ENCODE peak calls at places on chromosome 14, in four cellular contexts. M is K562, I is GM23338, H is HepG2. N is an unnamed sample.

GRCh38 chr14:50055461-50056228 is 60.7 kb downstream of the VCPKMT start:
- DNase-seq in M (no peak), I (peak), H (no peak), N (no peak)

GRCh38 chr14:23653046-23653445 is 16.9 kb downstream of the DHRS2 start:
- DNase-seq in M (no peak), I (no peak), H (no peak), N (no peak)

GRCh38 chr14:88955470-88955869 is 131.0 kb downstream of the TTC8 start:
- DNase-seq in M (no peak), I (no peak), H (no peak), N (no peak)

GRCh38 chr14:59272633-59273032 is 84.2 kb downstream of the DAAM1 start:
- DNase-seq in M (no peak), I (no peak), H (no peak), N (no peak)

GRCh38 chr14:93333631-93334095 is 827 bp upstream of the BTBD7 start:
- DNase-seq in M (no peak), I (no peak), H (no peak), N (no peak)

GRCh38 chr14:104266643-104267575 is 128.5 kb downstream of the KIF26A start:
- DNase-seq in M (no peak), I (no peak), H (no peak), N (no peak)

GRCh38 chr14:33343016-33343415 is 404.3 kb downstream of the NPAS3 start:
- DNase-seq in M (no peak), I (no peak), H (no peak), N (no peak)

GRCh38 chr14:35385042-35385839 is 19.3 kb downstream of the NFKBIA start:
- DNase-seq in M (peak), I (no peak), H (peak), N (peak)

GRCh38 chr14:105919458-105920150 is 393.2 kb downstream of the TMEM121 start:
- DNase-seq in M (no peak), I (no peak), H (no peak), N (no peak)

GRCh38 chr14:104075530-104076151 is 9.9 kb upstream of the ASPG start:
- DNase-seq in M (no peak), I (peak), H (no peak), N (no peak)

GRCh38 chr14:55000381-55000780 is 26.5 kb downstream of the WDHD1 start:
- DNase-seq in M (no peak), I (no peak), H (no peak), N (no peak)

GRCh38 chr14:93317836-93318807 is 14.7 kb downstream of the BTBD7 start:
- DNase-seq in M (peak), I (no peak), H (no peak), N (peak)

GRCh38 chr14:96806836-96807235 is 9.7 kb downstream of the VRK1 start:
- DNase-seq in M (no peak), I (no peak), H (peak), N (peak)

GRCh38 chr14:64628940-64629403 is 75.3 kb upstream of the PLEKHG3 start:
- DNase-seq in M (no peak), I (no peak), H (no peak), N (peak)

GRCh38 chr14:93033983-93034670 is 81.6 kb downstream of the ITPK1 start:
- DNase-seq in M (peak), I (peak), H (no peak), N (no peak)

GRCh38 chr14:46344327-46344937 is 307.1 kb downstream of the RPL10L start:
- DNase-seq in M (peak), I (peak), H (peak), N (no peak)

GRCh38 chr14:76687611-76688372 is 73.5 kb upstream of the VASH1 start:
- DNase-seq in M (no peak), I (no peak), H (peak), N (no peak)

GRCh38 chr14:70822706-70823185 is 13.4 kb upstream of the MAP3K9 start:
- DNase-seq in M (no peak), I (peak), H (no peak), N (peak)

GRCh38 chr14:76876076-76876475 is 49.9 kb downstream of the LRRC74A start:
- DNase-seq in M (peak), I (peak), H (peak), N (peak)

GRCh38 chr14:90300649-90301048 is 31.1 kb downstream of the NRDE2 start:
- DNase-seq in M (no peak), I (no peak), H (no peak), N (no peak)

GRCh38 chr14:85444685-85445084 is 85.3 kb upstream of the FLRT2 start:
- DNase-seq in M (no peak), I (no peak), H (no peak), N (no peak)

GRCh38 chr14:50233335-50234250 is 2.2 kb upstream of the SOS2 start:
- DNase-seq in M (no peak), I (no peak), H (peak), N (no peak)

GRCh38 chr14:32354716-32355115 is 25.6 kb downstream of the AKAP6 start:
- DNase-seq in M (no peak), I (peak), H (peak), N (no peak)

GRCh38 chr14:81221579-81222102 is 882 bp upstream of the GTF2A1 start:
- DNase-seq in M (peak), I (peak), H (no peak), N (no peak)

GRCh38 chr14:34218866-34219265 is 243.2 kb downstream of the SPTSSA start:
- DNase-seq in M (no peak), I (no peak), H (no peak), N (no peak)

GRCh38 chr14:51041117-51041531 is 53.8 kb downstream of the TRIM9 start:
- DNase-seq in M (no peak), I (peak), H (no peak), N (no peak)

GRCh38 chr14:79951572-79951971 is 259.7 kb downstream of the DIO2 start:
- DNase-seq in M (no peak), I (no peak), H (no peak), N (no peak)

GRCh38 chr14:101174522-101174838 is 271.0 kb upstream of the RTL1 start:
- DNase-seq in M (no peak), I (no peak), H (no peak), N (no peak)

GRCh38 chr14:24058260-24058950 is 6.6 kb downstream of the CARMIL3 start:
- DNase-seq in M (peak), I (peak), H (peak), N (peak)

GRCh38 chr14:99246536-99247083 is 25.4 kb downstream of the BCL11B start:
- DNase-seq in M (no peak), I (peak), H (no peak), N (no peak)

GRCh38 chr14:103130017-103130764 is 6.9 kb downstream of the TNFAIP2 start:
- DNase-seq in M (no peak), I (no peak), H (no peak), N (no peak)

GRCh38 chr14:64966976-64967375 is 5.2 kb downstream of the RAB15 start:
- DNase-seq in M (no peak), I (no peak), H (no peak), N (no peak)

GRCh38 chr14:69268763-69269162 is 8.8 kb downstream of the GALNT16 start:
- DNase-seq in M (no peak), I (no peak), H (no peak), N (no peak)

GRCh38 chr14:85963486-85963885 is 433.5 kb downstream of the FLRT2 start:
- DNase-seq in M (no peak), I (no peak), H (no peak), N (no peak)

GRCh38 chr14:64762044-64763034 is 58.1 kb downstream of the PLEKHG3 start:
- DNase-seq in M (peak), I (no peak), H (peak), N (peak)

DNA sequence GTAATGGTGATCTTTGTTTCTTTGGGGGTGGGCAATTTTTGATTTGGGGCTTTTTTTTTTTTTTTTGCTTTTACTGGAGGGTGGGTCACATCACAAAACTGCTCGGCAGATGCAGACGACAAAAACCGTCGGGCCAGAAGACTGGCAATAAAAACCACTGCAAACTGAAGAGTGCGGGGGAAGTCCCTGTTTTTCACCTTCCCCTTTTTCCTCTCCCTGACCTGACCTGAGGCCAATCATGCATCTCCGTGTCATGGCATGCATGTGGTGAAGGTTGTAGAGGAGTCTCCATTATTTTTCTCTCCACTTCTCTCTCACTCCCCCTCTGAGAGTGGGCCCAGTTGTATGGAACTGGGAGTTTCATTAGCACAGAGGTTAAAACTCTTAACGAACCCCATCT is 57.5 kb downstream of the AP5M1 start:
- DNase-seq in M (no peak), I (no peak), H (no peak), N (no peak)
- TF ChIP-seq JUNB in M (no peak), I (no peak), H (no peak), N (no peak)

GRCh38 chr14:74508292-74508731 is 14.7 kb downstream of the ISCA2 start:
- DNase-seq in M (no peak), I (peak), H (peak), N (peak)
- TF ChIP-seq JUNB in M (no peak), I (no peak), H (no peak), N (no peak)

DNA sequence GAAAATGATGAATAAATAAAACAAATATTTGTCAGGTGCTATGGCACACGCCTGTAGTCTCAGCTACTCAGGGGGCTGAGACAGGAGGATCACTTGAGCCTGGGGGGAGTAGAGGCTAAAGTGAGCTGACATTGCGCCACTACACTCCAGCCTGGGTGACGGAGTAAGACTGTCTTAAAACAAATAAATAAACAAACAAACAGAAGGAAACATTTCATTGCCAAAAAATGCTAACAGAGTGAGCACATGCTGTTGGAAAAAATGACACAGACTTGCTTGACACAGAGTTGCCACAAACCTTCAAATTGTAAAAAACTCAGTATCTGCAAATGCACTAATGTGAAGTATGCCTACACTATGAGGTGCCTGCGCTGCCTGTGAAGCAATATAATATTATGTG is 50.8 kb upstream of the AP4S1 start:
- DNase-seq in M (no peak), I (no peak), H (no peak), N (peak)
- TF ChIP-seq JUNB in M (no peak), I (no peak), H (no peak), N (no peak)

GRCh38 chr14:61653507-61653906 is 41.8 kb upstream of the HIF1A start:
- DNase-seq in M (no peak), I (no peak), H (no peak), N (no peak)
- TF ChIP-seq JUNB in M (no peak), I (no peak), H (no peak), N (no peak)

GRCh38 chr14:21543426-21544350 is 17.5 kb upstream of the SALL2 start:
- DNase-seq in M (no peak), I (peak), H (no peak), N (no peak)
- TF ChIP-seq JUNB in M (no peak), I (no peak), H (no peak), N (no peak)